ENCODE peak calls at places on chromosomes 6 and 20, in four cellular contexts. One of them, this sample, is unnamed. For H3K36me3, the result is how much of the 10 kb centered on the place peaks cover.

GRCh38 chr6:125586074-125586473 is 163.4 kb upstream of the HEY2 start:
- DNase-seq in HCT116: no peak
- DNase-seq in lower lobe of right lung: no peak
- DNase-seq in PC-3: peak
- DNase-seq in this sample: no peak

GRCh38 chr20:47926731-47927130 is 141.4 kb upstream of the SULF2 start:
- DNase-seq in HCT116: no peak
- DNase-seq in PC-3: no peak
- DNase-seq in lower lobe of right lung: no peak
- DNase-seq in this sample: no peak

GRCh38 chr20:57786304-57786942 is 76.6 kb upstream of the PMEPA1 start:
- DNase-seq in HCT116: no peak
- DNase-seq in lower lobe of right lung: no peak
- DNase-seq in PC-3: no peak
- DNase-seq in this sample: peak

GRCh38 chr6:147700436-147701209 is 192.1 kb downstream of the SAMD5 start:
- DNase-seq in lower lobe of right lung: no peak
- DNase-seq in HCT116: no peak
- DNase-seq in PC-3: no peak
- DNase-seq in this sample: no peak

GRCh38 chr6:20866940-20867630 is 332.8 kb downstream of the CDKAL1 start:
- DNase-seq in lower lobe of right lung: no peak
- DNase-seq in HCT116: no peak
- DNase-seq in PC-3: peak
- DNase-seq in this sample: no peak

GRCh38 chr6:44237813-44238433 is 9.0 kb upstream of the HSP90AB1 start:
- DNase-seq in lower lobe of right lung: peak
- DNase-seq in HCT116: no peak
- DNase-seq in PC-3: peak
- DNase-seq in this sample: peak

GRCh38 chr20:48668451-48668946 is 159.3 kb downstream of the PREX1 start:
- DNase-seq in PC-3: no peak
- DNase-seq in lower lobe of right lung: no peak
- DNase-seq in HCT116: no peak
- DNase-seq in this sample: no peak

GRCh38 chr6:157455731-157456523 is 74.9 kb downstream of the ZDHHC14 start:
- DNase-seq in PC-3: no peak
- DNase-seq in lower lobe of right lung: no peak
- DNase-seq in HCT116: no peak
- DNase-seq in this sample: no peak

GRCh38 chr20:20364747-20365558 is 3.0 kb upstream of the INSM1 start:
- DNase-seq in HCT116: no peak
- DNase-seq in lower lobe of right lung: no peak
- DNase-seq in PC-3: no peak
- DNase-seq in this sample: no peak

GRCh38 chr6:23420659-23421350 is 705.2 kb upstream of the NRSN1 start:
- DNase-seq in lower lobe of right lung: no peak
- DNase-seq in PC-3: peak
- DNase-seq in HCT116: no peak
- DNase-seq in this sample: no peak

GRCh38 chr6:111812080-111813038 is 60.9 kb downstream of the FYN start:
- DNase-seq in lower lobe of right lung: no peak
- DNase-seq in PC-3: peak
- DNase-seq in HCT116: no peak
- DNase-seq in this sample: no peak

GRCh38 chr20:16548073-16548672 is 25.1 kb downstream of the KIF16B start:
- DNase-seq in lower lobe of right lung: no peak
- DNase-seq in PC-3: no peak
- DNase-seq in HCT116: no peak
- DNase-seq in this sample: no peak

GRCh38 chr6:39217177-39217864 is 12.0 kb downstream of the KCNK5 start:
- DNase-seq in HCT116: no peak
- DNase-seq in lower lobe of right lung: no peak
- DNase-seq in PC-3: no peak
- DNase-seq in this sample: peak

GRCh38 chr6:127999032-127999431 is 98.2 kb upstream of the THEMIS start:
- DNase-seq in lower lobe of right lung: no peak
- DNase-seq in PC-3: no peak
- DNase-seq in HCT116: no peak
- DNase-seq in this sample: no peak

GRCh38 chr6:27890351-27891299 is 21.6 kb downstream of the OR2B2 start:
- DNase-seq in PC-3: no peak
- DNase-seq in HCT116: peak
- DNase-seq in lower lobe of right lung: peak
- DNase-seq in this sample: peak

GRCh38 chr20:59178983-59179595 is 15.5 kb downstream of the ZNF831 start:
- DNase-seq in PC-3: no peak
- DNase-seq in HCT116: no peak
- DNase-seq in lower lobe of right lung: no peak
- DNase-seq in this sample: no peak

GRCh38 chr20:37095108-37095608 is 639 bp downstream of the RBL1 start:
- DNase-seq in lower lobe of right lung: no peak
- DNase-seq in PC-3: no peak
- DNase-seq in HCT116: no peak
- DNase-seq in this sample: no peak

GRCh38 chr6:7267521-7268091 is 45.4 kb downstream of the SSR1 start:
- DNase-seq in lower lobe of right lung: no peak
- DNase-seq in PC-3: peak
- DNase-seq in HCT116: peak
- DNase-seq in this sample: peak

GRCh38 chr6:63923139-63923739 is 287.6 kb downstream of the PHF3 start:
- DNase-seq in HCT116: peak
- DNase-seq in lower lobe of right lung: no peak
- DNase-seq in PC-3: peak
- DNase-seq in this sample: no peak

GRCh38 chr6:168851460-168852103 is 402.1 kb downstream of the THBS2 start:
- DNase-seq in HCT116: no peak
- DNase-seq in PC-3: peak
- DNase-seq in lower lobe of right lung: no peak
- DNase-seq in this sample: no peak

GRCh38 chr6:132300323-132300949 is 100.8 kb downstream of the MOXD1 start:
- DNase-seq in HCT116: peak
- DNase-seq in lower lobe of right lung: no peak
- DNase-seq in PC-3: peak
- DNase-seq in this sample: no peak

GRCh38 chr6:106514281-106514885 is 114.9 kb downstream of the RTN4IP1 start:
- DNase-seq in HCT116: no peak
- DNase-seq in lower lobe of right lung: no peak
- DNase-seq in PC-3: peak
- DNase-seq in this sample: no peak

GRCh38 chr6:145886228-145886956 is 71.8 kb upstream of the FBXO30 start:
- DNase-seq in lower lobe of right lung: no peak
- DNase-seq in PC-3: peak
- DNase-seq in HCT116: no peak
- DNase-seq in this sample: no peak

GRCh38 chr20:59151820-59152219 is 11.8 kb upstream of the ZNF831 start:
- DNase-seq in HCT116: no peak
- DNase-seq in lower lobe of right lung: no peak
- DNase-seq in PC-3: no peak
- DNase-seq in this sample: no peak

GRCh38 chr20:15339264-15339663 is 1001.9 kb upstream of the FLRT3 start:
- DNase-seq in lower lobe of right lung: no peak
- DNase-seq in PC-3: peak
- DNase-seq in HCT116: no peak
- DNase-seq in this sample: no peak

GRCh38 chr6:137883400-137883888 is 16.4 kb downstream of the TNFAIP3 start:
- DNase-seq in PC-3: no peak
- DNase-seq in HCT116: no peak
- DNase-seq in lower lobe of right lung: no peak
- DNase-seq in this sample: no peak

GRCh38 chr20:22807646-22808045 is 223.3 kb upstream of the FOXA2 start:
- DNase-seq in PC-3: peak
- DNase-seq in HCT116: peak
- DNase-seq in lower lobe of right lung: no peak
- DNase-seq in this sample: no peak

DNA sequence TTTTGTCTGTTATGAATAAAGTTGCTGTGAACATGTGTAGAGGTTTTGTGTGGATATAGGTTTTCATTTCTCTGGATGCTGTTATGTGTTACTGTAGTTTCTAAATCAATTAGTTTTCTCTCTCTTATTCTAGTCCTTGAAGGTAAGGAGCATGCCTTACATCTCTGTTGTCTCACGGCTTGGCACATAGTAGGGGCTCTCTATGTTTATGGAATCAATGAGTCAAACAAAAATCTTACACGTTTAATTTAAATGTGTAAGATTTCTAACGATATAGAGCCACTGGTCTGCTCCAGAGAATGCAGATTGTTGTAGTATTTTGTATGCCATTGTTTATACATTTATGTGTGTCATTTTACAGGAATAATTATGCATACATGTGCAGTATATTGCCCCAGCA is 15.3 kb upstream of the DHX35 start:
- DNase-seq in PC-3: no peak
- DNase-seq in lower lobe of right lung: no peak
- DNase-seq in HCT116: no peak
- DNase-seq in this sample: no peak
- H3K36me3 ChIP-seq in PC-3: half or more
- H3K36me3 ChIP-seq in lower lobe of right lung: under half
- H3K36me3 ChIP-seq in HCT116: half or more
- H3K36me3 ChIP-seq in this sample: under half

DNA sequence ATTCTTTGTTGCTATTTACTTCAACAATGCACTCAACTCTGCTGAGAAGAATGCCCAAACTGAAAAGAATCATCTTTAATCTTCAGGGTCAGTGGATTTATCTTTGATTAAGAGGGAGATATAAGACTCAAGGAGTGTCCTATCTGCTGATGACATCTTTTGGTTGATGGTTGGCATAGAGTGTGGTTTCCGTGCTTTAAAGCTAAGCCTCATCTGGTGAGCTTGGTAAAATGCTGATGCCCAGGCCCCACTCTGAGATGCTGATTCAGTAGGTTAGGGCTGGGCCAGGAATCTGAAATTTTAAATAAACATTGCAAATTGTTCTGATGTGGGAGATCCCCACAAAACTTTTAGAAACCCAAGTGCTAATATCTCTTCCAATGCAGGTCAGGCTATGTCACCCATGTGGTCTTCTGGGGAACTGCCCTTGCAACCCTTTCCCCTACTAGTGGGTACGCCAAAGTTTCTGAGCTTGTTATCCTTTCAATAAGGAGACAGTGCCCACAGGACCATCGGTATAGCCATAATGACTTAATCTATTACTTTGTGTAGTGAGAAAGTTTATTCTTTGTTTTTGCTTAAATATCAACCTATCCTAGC is 68.5 kb upstream of the ARMH2 start:
- DNase-seq in PC-3: no peak
- DNase-seq in lower lobe of right lung: no peak
- DNase-seq in HCT116: no peak
- DNase-seq in this sample: no peak
- H3K36me3 ChIP-seq in PC-3: under half
- H3K36me3 ChIP-seq in lower lobe of right lung: under half
- H3K36me3 ChIP-seq in HCT116: under half
- H3K36me3 ChIP-seq in this sample: under half

GRCh38 chr6:151425561-151425960 is 26.4 kb downstream of the RMND1 start:
- DNase-seq in lower lobe of right lung: no peak
- DNase-seq in HCT116: no peak
- DNase-seq in PC-3: peak
- DNase-seq in this sample: no peak
- H3K36me3 ChIP-seq in lower lobe of right lung: half or more
- H3K36me3 ChIP-seq in HCT116: under half
- H3K36me3 ChIP-seq in PC-3: under half
- H3K36me3 ChIP-seq in this sample: under half

DNA sequence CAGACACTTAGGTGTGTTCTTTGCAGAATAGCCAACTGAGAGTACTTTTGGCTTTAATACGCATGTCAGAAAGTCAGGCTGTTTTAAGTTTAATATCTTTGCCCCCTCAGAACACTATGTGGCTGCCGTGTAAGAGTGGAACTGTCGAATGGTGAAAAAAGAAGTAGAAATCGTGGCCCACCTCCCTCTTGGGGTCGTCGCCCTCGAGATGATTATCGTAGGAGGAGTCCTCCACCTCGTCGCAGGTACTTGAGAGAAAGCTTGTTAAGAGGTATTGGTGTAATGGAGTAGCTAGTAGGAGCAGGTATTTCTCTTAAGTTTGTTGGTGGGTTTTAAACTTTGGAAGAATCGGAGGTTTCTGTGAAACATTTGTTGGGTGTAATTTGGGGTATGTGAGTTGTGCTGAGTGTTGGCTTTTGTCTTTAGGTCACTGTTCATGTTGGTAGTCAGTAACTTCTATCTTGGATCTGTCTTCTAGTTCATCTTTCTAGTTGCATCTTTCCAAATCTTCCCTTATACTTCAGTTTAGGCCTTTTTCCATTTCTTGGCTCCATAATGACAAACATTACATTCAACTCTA is 4.7 kb downstream of the SRSF3 start:
- DNase-seq in lower lobe of right lung: no peak
- DNase-seq in PC-3: no peak
- DNase-seq in HCT116: no peak
- DNase-seq in this sample: no peak
- H3K36me3 ChIP-seq in lower lobe of right lung: half or more
- H3K36me3 ChIP-seq in PC-3: half or more
- H3K36me3 ChIP-seq in HCT116: half or more
- H3K36me3 ChIP-seq in this sample: under half

DNA sequence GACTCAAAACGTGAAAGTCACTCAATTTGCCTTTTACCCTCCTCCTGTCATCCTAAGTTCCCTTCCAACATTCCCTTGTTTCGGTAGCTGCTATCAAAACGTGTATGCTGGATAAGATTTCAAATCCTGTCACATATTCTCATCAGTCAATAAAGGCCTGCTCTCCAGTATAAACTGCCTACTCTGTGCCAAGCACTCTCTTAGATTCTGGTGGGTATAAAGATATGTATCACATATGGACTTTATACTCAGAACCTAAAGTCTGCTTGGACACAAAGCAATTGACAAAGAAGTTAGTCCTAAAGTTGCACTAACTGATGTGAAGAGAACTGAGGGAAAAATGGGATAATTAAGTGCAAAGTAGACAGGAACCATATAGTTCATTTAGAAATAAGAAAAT is 476.6 kb upstream of the MARCKS start:
- DNase-seq in PC-3: no peak
- DNase-seq in lower lobe of right lung: no peak
- DNase-seq in HCT116: no peak
- DNase-seq in this sample: no peak
- H3K36me3 ChIP-seq in PC-3: under half
- H3K36me3 ChIP-seq in lower lobe of right lung: under half
- H3K36me3 ChIP-seq in HCT116: under half
- H3K36me3 ChIP-seq in this sample: under half

DNA sequence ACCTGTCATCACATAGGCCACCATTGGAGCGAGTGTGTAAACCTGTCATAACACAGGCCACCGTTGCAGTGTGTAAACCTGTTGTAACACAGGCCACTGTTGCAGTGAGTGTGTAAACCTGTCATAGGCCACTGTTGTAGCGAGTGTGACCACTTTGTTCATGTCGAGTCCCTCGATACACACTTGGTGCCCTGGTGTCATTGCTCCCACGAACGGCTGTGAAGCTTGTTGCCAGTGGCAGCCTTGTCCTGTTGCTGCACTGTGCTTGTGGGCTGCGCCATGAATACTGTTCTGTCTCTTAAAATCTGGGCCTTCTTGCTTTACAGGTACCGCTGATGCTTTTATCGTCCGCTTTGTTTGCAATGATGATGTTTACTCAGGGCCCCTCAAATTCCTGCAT is 61.4 kb upstream of the SLC22A1 start:
- DNase-seq in PC-3: no peak
- DNase-seq in lower lobe of right lung: no peak
- DNase-seq in HCT116: no peak
- DNase-seq in this sample: no peak
- H3K36me3 ChIP-seq in PC-3: under half
- H3K36me3 ChIP-seq in lower lobe of right lung: half or more
- H3K36me3 ChIP-seq in HCT116: under half
- H3K36me3 ChIP-seq in this sample: under half

GRCh38 chr20:13292486-13292885 is 71.4 kb downstream of the ISM1 start:
- DNase-seq in lower lobe of right lung: no peak
- DNase-seq in HCT116: no peak
- DNase-seq in PC-3: no peak
- DNase-seq in this sample: no peak
- H3K36me3 ChIP-seq in lower lobe of right lung: under half
- H3K36me3 ChIP-seq in HCT116: under half
- H3K36me3 ChIP-seq in PC-3: under half
- H3K36me3 ChIP-seq in this sample: under half

This sample was measured in aorta.